ENCODE peak calls at places on chromosomes 1 and 21, in ten cellular contexts. M is hepatic stellate cell, Q is AG08396, R is substantia nigra, Y is mucosa of descending colon, B is Caki2, J is NCI-H524 treated with DMSO at 0.1 percent for 48 hours, G is NT2/D1, U is astrocyte of the spinal cord, O is lung. D is an unnamed sample.

GRCh38 chr1:70039485-70039884 is 165.9 kb downstream of the LRRC40 start:
- DNase-seq in M (no peak), Q (no peak), R (no peak), Y (no peak), B (no peak), J (no peak), G (no peak), U (no peak), O (no peak), D (no peak)

GRCh38 chr21:45449658-45450502 is 44.9 kb downstream of the COL18A1 start:
- DNase-seq in M (no peak), Q (no peak), R (no peak), Y (no peak), B (no peak), J (no peak), G (no peak), U (no peak), O (no peak), D (no peak)

GRCh38 chr1:197469620-197470210 is 201.7 kb downstream of the CRB1 start:
- DNase-seq in M (no peak), Q (no peak), R (no peak), Y (no peak), B (no peak), J (no peak), G (no peak), U (no peak), O (no peak), D (no peak)

GRCh38 chr1:112544011-112544688 is 35.4 kb downstream of the WNT2B start:
- DNase-seq in M (peak; percentile 51), Q (peak; percentile 49), R (no peak), Y (no peak), B (peak; percentile 55), J (no peak), G (no peak), U (peak; percentile 93), O (no peak), D (no peak)

GRCh38 chr1:116717318-116717717 is 36.9 kb upstream of the CD2 start:
- DNase-seq in M (no peak), Q (no peak), R (no peak), Y (no peak), B (no peak), J (no peak), G (no peak), U (no peak), O (no peak), D (no peak)

GRCh38 chr21:33036430-33037162 is 10.9 kb downstream of the OLIG2 start:
- DNase-seq in M (peak; percentile 55), Q (peak; percentile 66), R (no peak), Y (no peak), B (no peak), J (no peak), G (no peak), U (peak; percentile 60), O (peak; percentile 35), D (no peak)

GRCh38 chr1:84350550-84350949 is 47.7 kb upstream of the DNASE2B start:
- DNase-seq in M (no peak), Q (no peak), R (no peak), Y (no peak), B (no peak), J (no peak), G (no peak), U (no peak), O (no peak), D (no peak)

GRCh38 chr1:77832889-77833288 is 53.4 kb downstream of the MIGA1 start:
- DNase-seq in M (peak; percentile 43), Q (peak; percentile 53), R (no peak), Y (no peak), B (peak; percentile 57), J (no peak), G (no peak), U (peak; percentile 95), O (no peak), D (no peak)

GRCh38 chr1:215887618-215888017 is 320.5 kb downstream of the KCTD3 start:
- DNase-seq in M (no peak), Q (no peak), R (no peak), Y (no peak), B (no peak), J (no peak), G (no peak), U (peak; percentile 29), O (no peak), D (peak; percentile 87)

D was measured in NCI-H2081 treated with DMSO at 0.1 percent for 48 hours.